ENCODE peak calls at places on chromosomes 5 and 9, in nine cellular contexts. G is Right ventricle myocardium superior, A is choroid plexus epithelial cell, H is NCI-H2081, C is heart right ventricle, Y is SJSA1, K is nucleus accumbens, S is Karpas-422, N is stromal cell of bone marrow. B is an unnamed sample.

GRCh38 chr5:23318166-23318565 is 189.2 kb upstream of the PRDM9 start:
- DNase-seq in G (no peak), A (no peak), H (no peak), C (no peak), Y (no peak), K (no peak), S (no peak), N (no peak), B (no peak)

GRCh38 chr5:82794876-82795275 is 282.3 kb downstream of the TMEM167A start:
- DNase-seq in G (no peak), A (no peak), H (no peak), C (no peak), Y (no peak), K (no peak), S (no peak), N (no peak), B (no peak)

GRCh38 chr5:117982691-117983090 is 1005.7 kb downstream of the DTWD2 start:
- DNase-seq in G (no peak), A (no peak), H (no peak), C (no peak), Y (no peak), K (no peak), S (no peak), N (no peak), B (no peak)

GRCh38 chr5:38755171-38755570 is 90.6 kb upstream of the OSMR start:
- DNase-seq in G (no peak), A (peak; percentile 62), H (no peak), C (no peak), Y (peak; percentile 84), K (no peak), S (no peak), N (peak; percentile 77), B (peak; percentile 74)

GRCh38 chr9:110049699-110050450 is 158.1 kb downstream of the C9orf152 start:
- DNase-seq in G (peak; percentile 64), A (peak; percentile 36), H (peak; percentile 44), C (peak; percentile 48), Y (no peak), K (no peak), S (peak; percentile 48), N (no peak), B (peak; percentile 33)

GRCh38 chr5:176803943-176804498 is 6.3 kb upstream of the UNC5A start:
- DNase-seq in G (no peak), A (peak; percentile 57), H (no peak), C (no peak), Y (no peak), K (no peak), S (peak; percentile 68), N (no peak), B (peak; percentile 37)

GRCh38 chr9:123048748-123049147 is 15.3 kb downstream of the GPR21 start:
- DNase-seq in G (no peak), A (peak; percentile 39), H (peak; percentile 79), C (no peak), Y (no peak), K (no peak), S (no peak), N (peak; percentile 67), B (no peak)

GRCh38 chr5:145441228-145441627 is 393.9 kb downstream of the PRELID2 start:
- DNase-seq in G (no peak), A (no peak), H (no peak), C (no peak), Y (no peak), K (no peak), S (no peak), N (no peak), B (no peak)

GRCh38 chr5:84715087-84715486 is 330.4 kb upstream of the EDIL3 start:
- DNase-seq in G (no peak), A (peak; percentile 60), H (no peak), C (no peak), Y (no peak), K (no peak), S (no peak), N (no peak), B (peak; percentile 67)

B was measured in amniotic epithelial cell.